ENCODE peak calls at places on chromosomes 12 and 14, in four cellular contexts. R, Q, C and J are unnamed samples.
A peak's percentile ranks its signal among the peaks of the same experiment; 100 is the strongest.

GRCh38 chr12:12784911-12785814 is at the start of gene APOLD1:
- ATAC-seq in R (no peak), Q (no peak), C (no peak), J (no peak)

GRCh38 chr12:65596514-65597010 is 227.7 kb upstream of the HMGA2 start:
- ATAC-seq in R (no peak), Q (no peak), C (no peak), J (no peak)

GRCh38 chr14:54718046-54718445 is 151.1 kb downstream of the SAMD4A start:
- ATAC-seq in R (no peak), Q (no peak), C (no peak), J (no peak)

GRCh38 chr14:73662439-73663056 is 17.8 kb downstream of the DNAL1 start:
- ATAC-seq in R (peak; percentile 88), Q (peak; percentile 87), C (no peak), J (no peak)

GRCh38 chr14:75393794-75394193 is 34.0 kb upstream of the JDP2 start:
- ATAC-seq in R (no peak), Q (no peak), C (no peak), J (no peak)

GRCh38 chr12:107105410-107105703 is 12.0 kb upstream of the CRY1 start:
- ATAC-seq in R (no peak), Q (no peak), C (no peak), J (no peak)

GRCh38 chr12:131151558-131152345 is 198.0 kb downstream of the ADGRD1 start:
- ATAC-seq in R (no peak), Q (no peak), C (no peak), J (no peak)

GRCh38 chr14:75297417-75298040 is 18.9 kb downstream of the FOS start:
- ATAC-seq in R (no peak), Q (no peak), C (no peak), J (no peak)

GRCh38 chr14:92451755-92452154 is 61.8 kb upstream of the RIN3 start:
- ATAC-seq in R (no peak), Q (no peak), C (no peak), J (no peak)

GRCh38 chr12:9763025-9763424 is 2.3 kb upstream of the CD69 start:
- ATAC-seq in R (no peak), Q (peak; percentile 30), C (no peak), J (no peak)

GRCh38 chr12:24979286-24979685 is 30.4 kb upstream of the BCAT1 start:
- ATAC-seq in R (peak; percentile 86), Q (peak; percentile 58), C (no peak), J (no peak)

GRCh38 chr14:64074961-64075619 is 219.1 kb downstream of the ESR2 start:
- ATAC-seq in R (no peak), Q (no peak), C (peak; percentile 66), J (no peak)

GRCh38 chr14:38056270-38056669 is 151.4 kb upstream of the SSTR1 start:
- ATAC-seq in R (no peak), Q (no peak), C (no peak), J (no peak)

GRCh38 chr12:32466187-32466586 is 66.8 kb downstream of the FGD4 start:
- ATAC-seq in R (no peak), Q (no peak), C (no peak), J (no peak)

GRCh38 chr12:130557876-130558770 is 158.0 kb downstream of the RIMBP2 start:
- ATAC-seq in R (no peak), Q (no peak), C (no peak), J (no peak)